ENCODE peak calls at places on chromosomes 2 and 18, in five cellular contexts. B, Q, T, K and N are unnamed samples.

GRCh38 chr2:79085382-79085781 is 2.4 kb downstream of the REG1B start:
- DNase-seq in K (no peak), B (no peak), Q (no peak), T (no peak), N (no peak)

GRCh38 chr18:11025671-11026070 is 123.7 kb downstream of the PIEZO2 start:
- DNase-seq in Q (no peak), K (peak; percentile 6), T (no peak), B (no peak), N (no peak)

GRCh38 chr2:128039535-128039934 is 11.7 kb upstream of the SAP130 start:
- DNase-seq in B (no peak), T (no peak), K (no peak), Q (no peak), N (no peak)

GRCh38 chr2:68745006-68745405 is 10.4 kb downstream of the ARHGAP25 start:
- DNase-seq in K (no peak), T (no peak), B (no peak), Q (no peak), N (no peak)

GRCh38 chr18:11849845-11850747 is 1.1 kb upstream of the CHMP1B start:
- DNase-seq in T (peak; percentile 39), K (peak; percentile 78), Q (no peak), B (peak; percentile 68), N (no peak)

GRCh38 chr2:54797307-54797706 is 73.8 kb downstream of the EML6 start:
- DNase-seq in B (no peak), K (no peak), T (no peak), Q (no peak), N (no peak)

GRCh38 chr2:226977775-226978190 is 141.9 kb downstream of the RHBDD1 start:
- DNase-seq in T (peak; percentile 27), K (peak; percentile 54), Q (no peak), B (no peak), N (peak; percentile 10)

GRCh38 chr2:43274721-43275120 is 48.3 kb upstream of the ZFP36L2 start:
- DNase-seq in T (no peak), Q (no peak), K (no peak), B (no peak), N (no peak)

GRCh38 chr2:120667981-120668380 is 67.7 kb upstream of the GLI2 start:
- DNase-seq in B (no peak), T (no peak), Q (no peak), K (no peak), N (no peak)

GRCh38 chr18:79890638-79891037 is 60.8 kb downstream of the SLC66A2 start:
- DNase-seq in T (no peak), K (no peak), B (no peak), Q (no peak), N (no peak)

GRCh38 chr18:11040359-11040758 is 109.0 kb downstream of the PIEZO2 start:
- DNase-seq in K (no peak), B (no peak), Q (no peak), T (no peak), N (no peak)

GRCh38 chr18:42765225-42765624 is 350.3 kb downstream of the RIT2 start:
- DNase-seq in B (no peak), Q (no peak), T (no peak), K (no peak), N (no peak)

GRCh38 chr18:13137041-13137938 is 81.3 kb upstream of the LDLRAD4 start:
- DNase-seq in Q (no peak), B (no peak), T (peak; percentile 70), K (no peak), N (no peak)

GRCh38 chr2:86079981-86080911 is 25.4 kb downstream of the POLR1A start:
- DNase-seq in T (peak; percentile 69), B (peak; percentile 24), K (peak; percentile 75), Q (peak; percentile 21), N (peak; percentile 9)

GRCh38 chr18:67731853-67732252 is 215.3 kb upstream of the DSEL start:
- DNase-seq in T (no peak), Q (no peak), B (no peak), K (no peak), N (no peak)

GRCh38 chr2:126782648-126783047 is 116.0 kb upstream of the TEX51 start:
- DNase-seq in K (no peak), T (no peak), B (no peak), Q (no peak), N (no peak)

GRCh38 chr2:234579231-234579962 is 82.5 kb upstream of the ARL4C start:
- DNase-seq in Q (no peak), T (peak; percentile 20), B (no peak), K (no peak), N (no peak)
- TF ChIP-seq JUND in Q (no peak), T (no peak), B (no peak), K (no peak), N (no peak)

GRCh38 chr2:188974184-188974583 is at the start of gene COL3A1:
- DNase-seq in K (no peak), T (no peak), Q (no peak), B (no peak), N (no peak)
- TF ChIP-seq JUND in K (no peak), T (no peak), Q (no peak), B (no peak), N (no peak)

GRCh38 chr2:215626812-215627281 is 191.0 kb upstream of the FN1 start:
- DNase-seq in B (no peak), T (no peak), K (no peak), Q (no peak), N (no peak)
- TF ChIP-seq JUND in B (no peak), T (no peak), K (no peak), Q (no peak), N (no peak)

DNA sequence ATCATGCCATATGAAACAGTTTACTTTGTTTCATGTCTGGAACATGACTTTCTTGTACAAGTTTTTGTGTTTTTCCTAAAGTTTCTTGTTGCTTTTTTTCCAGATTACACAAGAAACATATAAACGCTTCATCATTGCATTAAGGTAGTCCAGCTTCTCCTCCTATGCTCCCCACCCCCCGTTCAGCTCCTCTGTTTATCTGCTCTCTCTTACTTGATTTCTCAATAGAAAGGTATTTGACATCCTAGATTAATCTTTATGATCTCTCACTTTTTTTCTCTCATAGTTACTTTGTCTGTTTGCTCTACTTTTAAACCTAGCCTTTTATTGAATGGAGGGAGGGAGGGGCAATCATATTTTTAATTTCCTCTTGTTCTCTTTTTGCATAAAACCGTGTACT is 25.3 kb downstream of the SLC40A1 start:
- DNase-seq in T (no peak), B (no peak), K (no peak), Q (no peak), N (peak; percentile 75)
- TF ChIP-seq JUND in T (no peak), B (no peak), K (no peak), Q (no peak), N (peak; percentile 21)

DNA sequence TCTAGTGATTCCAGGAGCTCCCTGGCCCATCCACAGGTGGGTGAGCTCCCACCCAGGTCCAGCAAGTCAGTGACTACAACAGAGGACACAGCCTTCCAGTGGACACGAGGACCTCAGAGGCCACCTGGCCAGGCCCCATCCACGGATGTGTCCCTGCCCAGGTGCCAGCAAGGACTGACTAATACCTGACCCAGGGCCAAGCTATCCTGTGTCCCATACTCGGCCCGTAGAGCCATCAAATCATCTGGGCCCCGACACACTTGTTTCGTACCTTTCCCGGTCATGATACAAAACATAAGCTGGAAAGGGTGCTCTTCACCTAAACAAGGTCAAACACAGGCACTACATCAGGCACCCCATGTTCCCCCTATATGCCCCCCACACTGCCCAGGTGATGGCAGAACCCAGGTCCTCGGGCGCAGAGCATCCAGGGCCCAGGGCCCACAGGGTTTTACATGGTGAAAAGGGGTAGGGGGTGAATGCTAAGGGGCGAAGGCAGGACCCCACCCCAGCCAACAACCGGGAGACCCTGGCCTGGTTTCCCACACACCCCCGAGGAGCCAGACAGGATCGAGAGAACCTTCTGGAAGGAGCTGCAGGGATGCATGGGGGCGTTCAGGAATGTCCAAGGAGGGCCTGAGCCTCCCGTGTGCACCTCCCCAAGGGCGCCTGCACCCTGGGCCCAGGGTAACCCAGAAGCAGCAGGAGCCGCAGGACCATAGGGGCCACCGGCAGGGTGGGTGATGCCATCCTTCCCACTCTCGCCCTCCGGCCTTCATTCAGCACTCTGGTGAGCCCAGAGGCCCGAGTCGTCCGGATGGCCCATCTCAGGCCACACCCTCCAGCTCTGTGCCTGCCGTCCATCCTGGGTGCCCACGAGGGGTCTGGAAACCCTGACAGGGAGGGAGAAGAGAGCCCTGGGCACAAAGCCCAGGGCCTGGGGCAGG is 94.3 kb downstream of the HDAC4 start:
- DNase-seq in B (no peak), Q (no peak), K (no peak), T (no peak), N (no peak)
- TF ChIP-seq JUND in B (no peak), Q (no peak), K (no peak), T (no peak), N (no peak)

DNA sequence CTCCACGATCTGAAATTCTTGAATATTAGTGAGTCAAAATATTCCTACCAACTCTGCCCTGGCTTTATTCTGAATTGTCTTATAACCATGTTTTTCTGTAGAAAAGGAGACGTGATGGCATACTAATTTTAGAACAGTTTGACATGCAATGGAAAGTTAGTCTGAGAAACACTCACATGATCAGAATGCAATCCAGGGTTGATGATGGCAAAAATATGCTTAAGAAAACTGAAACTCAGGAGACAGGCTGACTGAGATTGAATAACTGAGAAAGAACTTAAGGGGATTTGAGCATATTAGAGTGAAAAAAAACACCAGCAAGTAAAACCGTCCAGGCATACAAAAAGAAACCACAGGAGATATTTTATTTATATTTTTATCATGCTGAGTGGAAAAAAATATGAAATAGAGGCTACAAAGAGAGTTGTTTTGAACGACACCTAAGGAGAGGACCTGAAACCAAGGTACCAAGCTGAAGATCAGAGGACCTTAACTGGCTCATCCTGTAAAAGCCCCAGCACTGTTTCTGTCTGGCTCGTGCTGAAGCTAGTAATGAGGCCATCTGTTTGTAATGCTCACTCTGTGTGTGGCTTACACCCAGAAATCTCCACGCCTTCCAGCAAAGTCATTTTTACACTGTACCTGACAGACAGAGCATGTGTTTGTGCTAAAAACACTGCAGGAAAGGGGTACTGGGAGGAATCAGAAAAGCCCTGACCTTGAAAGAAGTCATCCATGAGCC is 437.1 kb upstream of the PKDCC start:
- DNase-seq in T (no peak), K (no peak), Q (no peak), B (no peak), N (no peak)
- TF ChIP-seq JUND in T (no peak), K (no peak), Q (no peak), B (no peak), N (no peak)

DNA sequence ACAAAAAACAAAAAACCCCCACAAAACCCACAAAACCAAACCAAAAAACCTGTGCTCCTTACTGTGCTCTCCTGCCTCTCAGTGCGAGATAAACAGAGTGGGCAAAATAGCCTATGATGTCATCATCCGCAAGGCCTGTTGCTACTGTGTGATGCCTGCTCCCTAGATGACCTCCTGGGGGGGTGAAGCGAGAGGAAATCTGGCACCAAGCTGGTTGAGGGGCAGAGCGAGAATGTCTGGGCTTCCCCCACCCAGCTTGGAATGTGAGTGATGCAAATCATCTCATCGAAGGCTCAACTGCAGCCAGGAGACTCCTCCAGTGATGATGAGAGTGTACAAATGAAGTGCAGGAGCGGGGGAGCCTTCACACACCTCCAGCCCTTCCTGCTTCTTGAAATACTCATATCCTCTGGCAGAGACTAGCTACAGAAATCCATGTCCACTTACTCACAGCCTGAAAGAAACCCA is 57.7 kb upstream of the MAP4K3 start:
- DNase-seq in K (peak; percentile 44), Q (no peak), B (no peak), T (no peak), N (no peak)
- TF ChIP-seq JUND in K (peak; percentile 69), Q (no peak), B (no peak), T (peak; percentile 64), N (no peak)

DNA sequence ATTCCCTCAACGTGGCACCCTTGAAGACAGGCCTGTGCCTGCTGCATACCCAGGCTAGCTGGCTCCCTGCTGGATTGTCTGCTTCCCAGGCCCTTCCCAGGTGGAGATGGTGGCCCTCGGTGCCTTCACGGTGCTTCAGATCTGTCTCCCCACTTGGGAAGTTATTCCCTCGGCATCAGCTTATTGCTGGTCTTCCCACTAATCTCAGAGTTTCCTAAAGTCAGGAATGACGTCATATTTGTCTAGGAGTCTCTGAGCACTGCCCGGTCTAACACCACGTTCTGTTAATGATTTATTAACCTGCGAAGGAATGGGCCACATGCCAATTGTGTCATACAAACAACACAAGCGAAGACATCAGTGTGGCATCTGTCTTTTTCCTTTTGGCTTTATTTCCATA is 269.8 kb upstream of the ID2 start:
- DNase-seq in T (no peak), Q (no peak), B (no peak), K (no peak), N (no peak)
- TF ChIP-seq JUND in T (no peak), Q (no peak), B (no peak), K (no peak), N (no peak)